ENCODE peak calls at places on chromosomes 2 and 18, in five cellular contexts. Y, M, S, P and H are unnamed samples. For H3K4me1, the result is how much of the 10 kb centered on the place peaks cover.

GRCh38 chr2:160491922-160492371 is 1.7 kb downstream of the RBMS1 start:
- DNase-seq in M (no peak), P (no peak), Y (peak), S (no peak), H (peak)

GRCh38 chr18:23738151-23738550 is 48.9 kb downstream of the LAMA3 start:
- DNase-seq in Y (no peak), S (no peak), P (no peak), M (no peak), H (no peak)

GRCh38 chr2:40957508-40957907 is 505.6 kb upstream of the SLC8A1 start:
- DNase-seq in S (no peak), P (no peak), M (no peak), Y (peak), H (peak)

GRCh38 chr2:120007851-120008250 is 5.0 kb upstream of the EPB41L5 start:
- DNase-seq in S (no peak), P (no peak), Y (no peak), M (no peak), H (no peak)

GRCh38 chr2:25375371-25375988 is 33.8 kb upstream of the DNMT3A start:
- DNase-seq in P (no peak), M (no peak), S (no peak), Y (no peak), H (no peak)

GRCh38 chr2:62897187-62897827 is 153.3 kb upstream of the OTX1 start:
- DNase-seq in M (no peak), S (no peak), P (no peak), Y (no peak), H (peak)

GRCh38 chr2:109438773-109439191 is 175.0 kb downstream of the SEPTIN10 start:
- DNase-seq in Y (no peak), P (no peak), S (no peak), M (no peak), H (peak)

GRCh38 chr2:113138428-113139322 is 11.3 kb downstream of the IL1RN start:
- DNase-seq in Y (peak), P (peak), S (peak), M (peak), H (peak)

GRCh38 chr2:223538920-223539440 is 63.2 kb downstream of the SCG2 start:
- DNase-seq in P (no peak), M (no peak), S (peak), Y (no peak), H (no peak)

GRCh38 chr2:31233216-31233615 is 736 bp upstream of the EHD3 start:
- DNase-seq in Y (no peak), S (no peak), M (peak), P (no peak), H (peak)

GRCh38 chr2:128016620-128017019 is 11.2 kb downstream of the SAP130 start:
- DNase-seq in S (no peak), P (no peak), Y (no peak), M (no peak), H (no peak)

GRCh38 chr2:67286981-67287759 is 110.0 kb upstream of the ETAA1 start:
- DNase-seq in Y (no peak), M (no peak), P (no peak), S (no peak), H (no peak)

GRCh38 chr18:63152791-63153190 is 166.8 kb downstream of the BCL2 start:
- DNase-seq in S (no peak), M (peak), P (no peak), Y (no peak), H (no peak)

GRCh38 chr18:63183952-63184351 is 135.6 kb downstream of the BCL2 start:
- DNase-seq in Y (no peak), P (no peak), S (no peak), M (peak), H (no peak)

GRCh38 chr2:96142217-96143113 is 2.8 kb downstream of the DUSP2 start:
- DNase-seq in M (peak), Y (peak), S (no peak), P (no peak), H (no peak)

GRCh38 chr2:26927221-26927620 is 43.2 kb upstream of the MAPRE3 start:
- DNase-seq in Y (no peak), S (no peak), M (no peak), P (no peak), H (no peak)

GRCh38 chr18:64110692-64111480 is 38.0 kb downstream of the LINC00305 start:
- DNase-seq in P (no peak), M (no peak), S (no peak), Y (no peak), H (no peak)

GRCh38 chr2:67616749-67617148 is 219.6 kb downstream of the ETAA1 start:
- DNase-seq in M (no peak), S (no peak), P (no peak), Y (no peak), H (no peak)

DNA sequence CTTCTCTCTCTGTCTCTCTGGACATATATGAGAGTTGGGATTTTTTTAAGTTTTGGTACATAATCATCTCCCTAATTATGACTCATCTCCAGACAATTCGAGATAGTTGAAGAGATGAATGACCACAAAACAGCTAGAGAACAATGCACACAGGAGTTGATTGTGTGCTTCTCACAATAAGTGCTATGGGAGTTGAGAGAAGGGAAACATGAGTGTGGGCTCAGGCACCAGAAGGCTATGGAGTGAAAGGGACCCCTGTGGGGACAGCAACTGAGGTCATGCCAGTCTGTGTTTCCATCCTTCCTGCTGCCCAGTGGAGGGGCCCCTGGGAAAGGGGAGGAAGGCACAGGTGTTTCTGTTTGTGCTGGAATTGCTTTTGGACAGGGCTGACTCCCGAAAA is 6.5 kb upstream of the YWHAQ start:
- DNase-seq in Y (peak), P (peak), S (no peak), M (no peak), H (peak)
- H3K4me1 ChIP-seq in Y (half or more), P (under half), S (under half), M (under half), H (under half)

GRCh38 chr2:42132966-42133641 is 36.0 kb upstream of the EML4 start:
- DNase-seq in M (peak), P (peak), S (peak), Y (peak), H (peak)
- H2AFZ ChIP-seq in M (peak), P (peak), S (peak), Y (no peak), H (peak)

DNA sequence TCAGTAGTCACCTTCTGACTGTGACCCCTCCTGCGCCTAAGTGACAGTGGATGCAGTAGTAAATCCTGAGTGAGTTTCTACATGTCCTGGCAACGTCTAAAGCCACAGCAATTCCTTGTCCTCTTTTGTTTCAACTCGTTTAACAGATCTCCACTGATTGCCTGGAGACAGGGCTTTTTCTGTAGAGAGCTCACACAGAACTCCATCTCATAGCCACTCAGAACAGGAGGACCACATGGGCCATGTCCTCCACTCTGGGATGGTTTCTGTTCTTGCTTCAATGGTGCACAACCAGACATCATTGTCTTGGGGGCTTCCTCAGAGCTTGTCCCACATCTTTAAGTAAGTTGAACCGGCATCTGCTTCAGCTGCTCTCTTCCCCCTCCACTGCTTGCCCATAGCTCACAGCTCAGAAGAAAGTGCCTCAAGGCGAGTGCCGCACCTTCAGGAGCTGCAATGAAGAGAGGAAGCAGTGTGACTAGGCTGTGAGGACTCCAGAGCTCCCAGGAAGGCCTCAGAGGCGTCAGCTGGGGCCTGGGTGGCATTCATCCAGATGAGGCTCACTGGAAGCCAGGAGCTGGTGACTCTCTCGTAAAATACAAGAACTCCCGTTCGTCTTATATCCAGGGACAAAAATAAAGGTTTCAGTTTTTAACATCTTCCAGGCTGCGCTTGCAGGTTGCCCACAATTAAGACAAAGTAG is 37.4 kb downstream of the ST3GAL5 start:
- DNase-seq in Y (no peak), M (no peak), S (no peak), P (no peak), H (peak)
- H3K4me1 ChIP-seq in Y (under half), M (under half), S (under half), P (under half), H (under half)

DNA sequence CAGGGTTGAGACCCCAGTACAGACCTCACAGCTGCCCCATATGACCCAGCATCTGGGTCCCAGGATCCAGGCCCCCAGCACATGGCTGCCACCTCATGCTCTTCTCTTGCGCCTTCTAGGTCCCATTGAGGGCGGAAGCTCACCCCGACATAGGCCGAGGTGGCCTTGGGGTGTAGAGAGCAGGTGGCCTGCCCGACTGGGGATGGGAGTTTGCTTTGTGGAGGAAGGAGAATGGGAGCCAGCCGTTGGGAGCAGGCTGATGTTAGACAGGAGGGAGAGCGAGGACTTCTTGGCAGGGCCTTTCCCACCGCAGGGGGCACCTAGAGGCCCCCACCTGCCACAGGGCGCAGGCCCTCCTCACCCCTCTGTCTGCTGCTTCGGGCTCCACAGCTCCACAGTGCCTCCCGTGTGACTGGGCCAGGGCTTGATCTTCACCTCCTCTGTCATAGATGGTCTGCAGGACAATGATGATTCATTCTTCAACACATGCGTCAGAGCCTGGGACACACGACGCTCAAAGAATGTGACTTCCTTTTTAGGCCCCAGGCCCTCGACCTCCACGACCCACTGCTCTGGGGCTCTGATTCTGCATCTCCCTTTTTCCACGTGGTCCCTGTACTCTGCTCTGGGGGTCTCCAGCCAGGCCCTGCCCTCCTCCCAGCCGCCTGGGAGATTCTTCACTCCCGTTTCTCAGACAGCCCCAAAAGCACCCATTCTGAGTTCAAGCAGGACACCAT is 86.6 kb upstream of the ODC1 start:
- DNase-seq in P (no peak), M (no peak), Y (peak), S (no peak), H (peak)
- H2AFZ ChIP-seq in P (no peak), M (no peak), Y (no peak), S (peak), H (no peak)

DNA sequence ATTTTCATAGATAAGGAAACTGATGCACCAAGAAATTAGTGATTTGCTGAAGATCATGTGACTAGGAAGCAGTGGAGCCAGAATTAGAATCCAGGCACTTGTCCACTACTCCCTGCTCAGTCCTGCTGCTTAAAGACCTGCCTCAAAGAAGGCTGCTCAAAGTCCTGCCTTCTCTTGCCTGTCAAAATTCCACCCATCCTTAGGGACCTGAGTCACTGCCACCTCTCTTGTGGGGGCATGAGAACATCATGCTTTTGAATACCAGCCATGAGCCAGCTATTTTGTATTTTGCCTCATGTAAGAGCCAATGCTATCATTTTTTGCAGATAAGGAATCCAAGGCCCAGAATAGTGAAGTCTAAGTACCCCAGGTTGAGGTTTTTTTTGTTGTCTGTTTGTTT is 47.1 kb downstream of the DDX1 start:
- DNase-seq in S (no peak), P (no peak), Y (no peak), M (no peak), H (no peak)
- H3K4me1 ChIP-seq in S (under half), P (under half), Y (under half), M (under half), H (under half)

GRCh38 chr2:9836517-9836916 is 6.8 kb upstream of the TAF1B start:
- DNase-seq in M (no peak), Y (no peak), S (no peak), P (no peak), H (no peak)
- H2AFZ ChIP-seq in M (no peak), Y (no peak), S (no peak), P (no peak), H (no peak)

GRCh38 chr2:71858056-71858455 is 289.6 kb downstream of the CYP26B1 start:
- DNase-seq in P (no peak), Y (no peak), S (no peak), M (no peak), H (no peak)

GRCh38 chr2:71859211-71859847 is 288.3 kb downstream of the CYP26B1 start:
- DNase-seq in Y (no peak), S (no peak), P (no peak), M (no peak), H (no peak)

GRCh38 chr2:71860381-71860926 is 287.2 kb downstream of the CYP26B1 start:
- DNase-seq in P (no peak), Y (no peak), M (no peak), S (no peak), H (no peak)

GRCh38 chr2:71856709-71857525 is 290.7 kb downstream of the CYP26B1 start:
- DNase-seq in P (no peak), Y (no peak), M (peak), S (no peak), H (peak)

GRCh38 chr2:71857632-71858031 is 290.0 kb downstream of the CYP26B1 start:
- DNase-seq in Y (no peak), P (no peak), S (no peak), M (no peak), H (no peak)
- H3K4me1 ChIP-seq in Y (under half), P (under half), S (under half), M (under half), H (under half)

DNA sequence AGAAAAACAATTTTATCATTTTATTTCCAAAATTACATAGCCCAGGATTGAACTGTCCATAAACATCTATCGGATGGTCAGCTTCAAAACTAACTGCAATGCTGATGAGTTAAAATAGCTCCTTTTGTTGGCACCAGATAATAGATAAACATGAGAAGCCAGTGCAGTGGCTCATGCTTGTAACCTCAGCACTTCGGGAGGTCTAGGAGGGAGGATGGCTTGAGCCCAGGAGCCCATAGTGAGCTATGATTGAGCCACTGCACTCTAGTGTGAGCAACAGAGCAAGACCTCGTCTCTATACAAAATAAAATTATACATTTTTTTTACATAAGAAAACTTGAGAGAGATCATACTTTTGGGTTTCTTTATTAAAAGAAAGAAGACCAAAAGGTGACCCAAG is 34.6 kb upstream of the IMPA2 start:
- DNase-seq in P (no peak), M (no peak), Y (no peak), S (no peak), H (peak)
- H2AFZ ChIP-seq in P (peak), M (no peak), Y (peak), S (peak), H (peak)

GRCh38 chr2:65165595-65165994 is 35.7 kb upstream of the RAB1A start:
- DNase-seq in S (no peak), M (peak), P (no peak), Y (no peak), H (no peak)
- H3K4me1 ChIP-seq in S (under half), M (half or more), P (under half), Y (under half), H (under half)

GRCh38 chr2:69729266-69729665 is 12.7 kb upstream of the ANXA4 start:
- DNase-seq in M (no peak), Y (no peak), S (no peak), P (no peak), H (no peak)

GRCh38 chr2:69724540-69725159 is 17.3 kb upstream of the ANXA4 start:
- DNase-seq in S (peak), Y (peak), M (peak), P (peak), H (peak)

GRCh38 chr2:69720922-69721491 is 20.9 kb upstream of the ANXA4 start:
- DNase-seq in M (no peak), S (no peak), P (no peak), Y (no peak), H (no peak)

GRCh38 chr2:69723791-69724190 is 18.1 kb upstream of the ANXA4 start:
- DNase-seq in S (no peak), P (no peak), Y (no peak), M (no peak), H (no peak)

GRCh38 chr2:69725706-69726360 is 16.1 kb upstream of the ANXA4 start:
- DNase-seq in S (no peak), P (no peak), Y (no peak), M (no peak), H (no peak)
- H2AFZ ChIP-seq in S (no peak), P (no peak), Y (no peak), M (no peak), H (no peak)